ENCODE peak calls at places on chromosomes 7 and 10, in seven cellular contexts. W is heart right ventricle, D is mucosa of descending colon, N is lower lobe of right lung, J is astrocyte, F is OCI-LY7, E is uterus. Q is an unnamed sample. For H3K4me1, the result is how much of the 10 kb centered on the place peaks cover.

GRCh38 chr7:138962561-138963270 is 18.5 kb downstream of the KIAA1549 start:
- DNase-seq in W (no peak), D (no peak), N (no peak), J (no peak), F (no peak), E (no peak), Q (no peak)

GRCh38 chr10:89118091-89118490 is 89.0 kb downstream of the CH25H start:
- DNase-seq in W (no peak), D (no peak), N (no peak), J (peak), F (no peak), E (no peak), Q (no peak)

GRCh38 chr7:6435486-6436384 is 12.0 kb downstream of the DAGLB start:
- DNase-seq in W (peak), D (peak), N (peak), J (peak), F (peak), E (peak), Q (peak)

GRCh38 chr7:87310790-87311419 is 34.6 kb upstream of the CROT start:
- DNase-seq in W (no peak), D (no peak), N (no peak), J (peak), F (no peak), E (no peak), Q (no peak)

GRCh38 chr7:44378744-44379143 is 53.4 kb upstream of the CAMK2B start:
- DNase-seq in W (no peak), D (no peak), N (no peak), J (peak), F (no peak), E (no peak), Q (no peak)

GRCh38 chr10:12327074-12327473 is 22.3 kb upstream of the CAMK1D start:
- DNase-seq in W (no peak), D (no peak), N (no peak), J (no peak), F (no peak), E (no peak), Q (no peak)

GRCh38 chr10:127945335-127945734 is 38.4 kb downstream of the PTPRE start:
- DNase-seq in W (peak), D (no peak), N (no peak), J (no peak), F (peak), E (no peak), Q (no peak)

GRCh38 chr10:101050206-101051069 is 11.4 kb upstream of the KAZALD1 start:
- DNase-seq in W (peak), D (peak), N (peak), J (no peak), F (peak), E (no peak), Q (peak)

GRCh38 chr7:143284591-143285453 is at the start of gene TMEM139:
- DNase-seq in W (no peak), D (peak), N (peak), J (no peak), F (no peak), E (no peak), Q (no peak)

GRCh38 chr10:128437786-128438350 is 311.6 kb upstream of the MKI67 start:
- DNase-seq in W (no peak), D (no peak), N (no peak), J (no peak), F (no peak), E (no peak), Q (no peak)

GRCh38 chr10:114278140-114278883 is 39.3 kb downstream of the VWA2 start:
- DNase-seq in W (no peak), D (no peak), N (no peak), J (no peak), F (no peak), E (no peak), Q (no peak)

GRCh38 chr7:8117195-8117594 is 144.8 kb downstream of the ICA1 start:
- DNase-seq in W (no peak), D (no peak), N (no peak), J (no peak), F (no peak), E (no peak), Q (no peak)

GRCh38 chr10:92068900-92069299 is 145.3 kb downstream of the BTAF1 start:
- DNase-seq in W (no peak), D (no peak), N (no peak), J (peak), F (no peak), E (no peak), Q (no peak)

DNA sequence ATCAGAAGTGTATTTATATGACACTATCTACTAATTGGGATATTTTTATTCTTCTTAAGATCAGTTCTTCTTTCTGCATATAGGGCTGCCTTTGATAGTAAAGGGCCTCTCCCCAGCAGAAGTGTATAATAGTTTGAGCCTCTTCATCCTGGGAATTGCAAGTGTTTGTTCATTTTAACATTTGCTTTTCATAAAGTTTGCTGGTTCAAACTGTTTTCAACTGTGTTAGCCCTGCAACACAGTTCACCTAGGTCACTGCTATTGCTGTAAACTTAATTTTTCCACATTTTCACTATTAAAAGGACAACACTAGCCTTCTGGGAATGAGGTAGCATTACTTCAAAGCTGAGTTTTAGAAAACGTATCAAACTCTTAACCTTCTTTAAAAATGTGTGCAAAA is 2.8 kb downstream of the JAZF1 start:
- DNase-seq in W (no peak), D (no peak), N (no peak), J (no peak), F (no peak), E (no peak), Q (no peak)
- H3K4me1 ChIP-seq in W (under half), D (under half), N (under half), J (under half), F (half or more), E (under half), Q (under half)

DNA sequence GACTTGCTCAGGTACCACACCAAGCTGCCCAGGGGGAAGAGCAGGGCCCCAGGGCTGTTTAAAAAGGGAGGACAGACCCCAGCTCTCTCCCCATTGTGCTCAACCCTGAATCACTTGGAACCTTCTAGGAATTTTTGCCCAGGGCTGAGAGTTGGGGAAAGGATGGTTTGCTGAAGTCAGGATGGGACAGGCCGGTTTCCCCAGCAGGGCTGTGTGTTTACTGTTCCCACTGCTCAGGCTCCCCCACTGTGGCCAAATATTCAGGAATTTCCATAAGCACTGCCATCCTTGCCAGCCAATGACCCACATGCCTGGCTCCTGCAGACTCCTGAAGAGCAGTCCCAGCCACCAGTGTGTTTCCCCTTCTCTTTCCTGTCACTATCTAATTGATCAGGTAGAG is 120.7 kb downstream of the WDFY4 start:
- DNase-seq in W (no peak), D (no peak), N (no peak), J (no peak), F (no peak), E (no peak), Q (no peak)
- H3K4me1 ChIP-seq in W (under half), D (under half), N (under half), J (under half), F (under half), E (under half), Q (under half)

GRCh38 chr10:70492786-70493659 is 14.5 kb downstream of the PALD1 start:
- DNase-seq in W (no peak), D (no peak), N (peak), J (peak), F (peak), E (no peak), Q (peak)

GRCh38 chr10:70494966-70495365 is 16.4 kb downstream of the PALD1 start:
- DNase-seq in W (peak), D (peak), N (peak), J (no peak), F (no peak), E (no peak), Q (no peak)

GRCh38 chr10:70495691-70496261 is 17.2 kb downstream of the PALD1 start:
- DNase-seq in W (no peak), D (no peak), N (no peak), J (no peak), F (no peak), E (no peak), Q (no peak)

GRCh38 chr10:70493660-70494234 is 15.2 kb downstream of the PALD1 start:
- DNase-seq in W (peak), D (no peak), N (no peak), J (no peak), F (peak), E (no peak), Q (no peak)

GRCh38 chr10:70494536-70494935 is 16.0 kb downstream of the PALD1 start:
- DNase-seq in W (no peak), D (no peak), N (peak), J (no peak), F (no peak), E (no peak), Q (no peak)
- H3K4me1 ChIP-seq in W (under half), D (under half), N (half or more), J (under half), F (half or more), E (under half), Q (half or more)

DNA sequence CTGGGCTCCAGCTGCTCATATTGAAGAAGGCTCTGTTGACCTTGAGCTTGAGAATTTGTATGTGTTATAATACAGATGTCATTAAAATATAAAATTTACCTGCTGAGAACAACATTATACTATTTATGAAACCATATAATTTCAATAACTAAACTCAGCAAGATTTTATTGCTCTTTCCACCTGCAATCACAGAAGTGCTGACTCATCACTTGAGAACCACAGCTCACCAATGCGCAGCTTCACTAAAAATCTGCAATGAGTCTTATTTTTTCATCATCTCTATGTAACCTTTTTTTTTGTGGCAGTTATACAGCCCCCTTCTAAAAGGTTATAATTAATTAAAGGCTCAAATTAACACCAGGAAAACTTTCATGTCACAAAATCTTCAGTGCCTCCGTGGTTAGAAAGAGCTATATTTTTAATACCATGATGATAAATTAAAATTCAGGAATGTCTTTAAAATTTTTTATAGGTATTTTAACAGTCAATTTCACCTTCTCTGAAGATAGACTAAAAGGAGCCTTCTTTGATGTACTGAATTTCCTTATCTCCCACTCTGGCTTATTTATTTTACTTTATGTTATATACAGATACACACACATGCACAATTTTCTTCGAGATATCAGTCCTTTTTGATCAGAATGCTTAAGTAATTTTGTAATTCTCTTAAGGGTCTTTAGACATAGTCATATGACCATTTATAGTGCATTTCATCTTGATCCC is 102.7 kb downstream of the EVX1 start:
- DNase-seq in W (no peak), D (no peak), N (no peak), J (no peak), F (no peak), E (no peak), Q (no peak)
- H3K4me1 ChIP-seq in W (under half), D (under half), N (under half), J (under half), F (under half), E (under half), Q (under half)

GRCh38 chr7:16627236-16627635 is 18.3 kb downstream of the ANKMY2 start:
- DNase-seq in W (no peak), D (no peak), N (no peak), J (no peak), F (no peak), E (no peak), Q (no peak)
- H3K4me1 ChIP-seq in W (under half), D (under half), N (under half), J (under half), F (under half), E (under half), Q (under half)

GRCh38 chr7:2824678-2825461 is 19.2 kb downstream of the GNA12 start:
- DNase-seq in W (no peak), D (no peak), N (no peak), J (no peak), F (peak), E (no peak), Q (no peak)
- H3K4me1 ChIP-seq in W (half or more), D (under half), N (half or more), J (half or more), F (half or more), E (under half), Q (half or more)

DNA sequence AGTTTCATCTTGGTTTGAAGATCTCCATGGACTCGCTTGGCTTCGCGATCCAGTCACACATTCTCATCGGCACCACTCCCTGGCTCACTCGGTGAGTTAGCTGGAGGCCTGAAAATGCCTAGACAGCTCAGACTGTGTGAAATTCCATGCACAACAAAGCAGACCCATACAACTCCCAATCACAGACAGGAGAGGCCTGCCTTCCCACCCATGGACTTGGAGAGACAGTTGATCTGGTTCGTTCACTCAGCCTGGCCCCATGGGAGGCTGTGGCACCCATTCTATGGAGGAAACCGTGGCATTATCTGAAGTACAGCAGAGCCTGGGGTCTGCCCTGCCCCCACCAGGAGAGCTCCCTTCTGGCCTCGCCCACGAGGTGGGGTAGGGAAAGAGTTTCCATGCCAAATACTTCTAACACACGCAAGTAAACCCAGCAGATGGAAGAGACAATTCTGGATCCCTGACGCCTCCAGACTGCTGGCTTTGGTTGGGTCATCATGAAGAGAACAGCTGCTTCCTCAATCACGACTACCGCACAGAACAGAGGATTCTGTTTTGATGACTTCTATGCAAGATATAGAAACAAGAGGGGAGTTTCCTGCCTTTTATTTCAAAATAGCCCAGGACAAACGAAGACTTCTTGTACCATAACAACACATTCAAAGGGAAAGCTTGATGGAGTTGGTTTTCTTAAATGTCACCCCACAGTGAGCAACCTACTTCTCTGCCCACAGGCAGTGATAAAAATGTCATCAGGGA is 15.9 kb downstream of the FAM53B start:
- DNase-seq in W (no peak), D (peak), N (no peak), J (no peak), F (no peak), E (peak), Q (no peak)
- H3K4me1 ChIP-seq in W (half or more), D (half or more), N (half or more), J (under half), F (half or more), E (under half), Q (under half)

GRCh38 chr7:22371878-22372277 is 14.9 kb upstream of the RAPGEF5 start:
- DNase-seq in W (no peak), D (no peak), N (no peak), J (no peak), F (no peak), E (no peak), Q (no peak)

GRCh38 chr7:22372863-22373262 is 15.9 kb upstream of the RAPGEF5 start:
- DNase-seq in W (no peak), D (no peak), N (no peak), J (no peak), F (no peak), E (no peak), Q (no peak)

GRCh38 chr7:22373911-22374310 is 17.0 kb upstream of the RAPGEF5 start:
- DNase-seq in W (no peak), D (no peak), N (no peak), J (no peak), F (no peak), E (no peak), Q (no peak)

GRCh38 chr7:22375359-22376048 is 18.6 kb upstream of the RAPGEF5 start:
- DNase-seq in W (no peak), D (no peak), N (no peak), J (no peak), F (no peak), E (no peak), Q (no peak)

DNA sequence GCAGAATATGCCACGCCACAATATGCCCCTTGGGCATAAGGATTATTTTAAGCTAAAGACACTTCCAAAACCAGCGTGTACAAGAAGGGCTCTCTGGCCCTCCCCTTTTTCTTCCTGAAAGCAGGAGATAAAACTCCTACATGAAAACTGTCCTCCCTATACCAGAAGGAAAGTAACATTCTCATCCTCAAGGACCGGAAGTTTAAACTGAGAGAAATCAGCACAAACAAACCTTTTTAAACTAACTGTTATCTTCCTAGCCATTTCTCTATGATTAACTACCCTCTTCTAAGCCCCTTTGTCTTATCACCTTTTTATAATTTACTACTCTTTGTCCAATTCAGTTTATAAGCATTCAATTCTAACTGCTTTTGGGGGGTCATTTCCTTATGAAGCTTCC is 16.4 kb upstream of the RAPGEF5 start:
- DNase-seq in W (no peak), D (no peak), N (no peak), J (no peak), F (no peak), E (no peak), Q (no peak)
- H3K4me1 ChIP-seq in W (under half), D (under half), N (under half), J (under half), F (under half), E (under half), Q (under half)

Q was measured in left lung.